ENCODE peak calls at places on chromosomes 16 and 17, in eight cellular contexts. F is PC-3, C is cardiac muscle cell, T is aorta, E is fibroblast of lung, S is psoas muscle, R is uterus, H is mesendoderm. X is an unnamed sample.

GRCh38 chr17:58527949-58528348 is 13.5 kb upstream of the MTMR4 start:
- DNase-seq in F (no peak), C (peak; percentile 80), T (no peak), E (peak; percentile 82), S (no peak), R (no peak), H (peak; percentile 67), X (no peak)

GRCh38 chr17:28999216-28999615 is 6.6 kb downstream of the SEZ6 start:
- DNase-seq in F (no peak), C (no peak), T (no peak), E (no peak), S (no peak), R (no peak), H (no peak), X (no peak)

GRCh38 chr17:27318633-27319032 is 24.7 kb downstream of the WSB1 start:
- DNase-seq in F (no peak), C (no peak), T (no peak), E (no peak), S (no peak), R (no peak), H (no peak), X (no peak)

GRCh38 chr16:89210904-89211515 is 6.5 kb upstream of the ZNF778 start:
- DNase-seq in F (no peak), C (no peak), T (no peak), E (no peak), S (no peak), R (no peak), H (no peak), X (no peak)

GRCh38 chr16:73878616-73879015 is 418.0 kb upstream of the PSMD7 start:
- DNase-seq in F (peak; percentile 62), C (peak; percentile 82), T (no peak), E (peak; percentile 64), S (no peak), R (no peak), H (peak; percentile 74), X (no peak)

GRCh38 chr16:70470927-70471341 is 16.5 kb downstream of the FCSK start:
- DNase-seq in F (peak; percentile 12), C (peak; percentile 37), T (no peak), E (peak; percentile 23), S (peak; percentile 46), R (no peak), H (peak; percentile 50), X (no peak)

GRCh38 chr16:12356622-12357365 is 380.3 kb downstream of the SNX29 start:
- DNase-seq in F (no peak), C (no peak), T (no peak), E (no peak), S (no peak), R (no peak), H (peak; percentile 37), X (no peak)

GRCh38 chr17:28667870-28668269 is 5.9 kb downstream of the SUPT6H start:
- DNase-seq in F (no peak), C (no peak), T (no peak), E (no peak), S (no peak), R (no peak), H (no peak), X (no peak)

GRCh38 chr17:63714550-63715277 is 14.8 kb upstream of the LIMD2 start:
- DNase-seq in F (no peak), C (peak; percentile 29), T (no peak), E (peak; percentile 48), S (no peak), R (no peak), H (no peak), X (no peak)

GRCh38 chr16:56332464-56333079 is 92.8 kb downstream of the AMFR start:
- DNase-seq in F (peak; percentile 69), C (peak; percentile 67), T (no peak), E (peak; percentile 38), S (peak; percentile 76), R (peak; percentile 25), H (peak; percentile 85), X (no peak)

GRCh38 chr17:48014603-48015037 is 23.0 kb downstream of the COPZ2 start:
- DNase-seq in F (no peak), C (no peak), T (no peak), E (no peak), S (no peak), R (no peak), H (no peak), X (no peak)

GRCh38 chr16:50627419-50627818 is 53.7 kb downstream of the SNX20 start:
- DNase-seq in F (no peak), C (peak; percentile 50), T (peak; percentile 85), E (peak; percentile 37), S (peak; percentile 38), R (peak; percentile 84), H (peak; percentile 44), X (no peak)

GRCh38 chr17:67171560-67171959 is 73.4 kb downstream of the HELZ start:
- DNase-seq in F (no peak), C (no peak), T (no peak), E (no peak), S (no peak), R (no peak), H (no peak), X (no peak)

GRCh38 chr16:59440-60059 is 5.9 kb downstream of the SNRNP25 start:
- DNase-seq in F (no peak), C (no peak), T (no peak), E (no peak), S (peak; percentile 10), R (no peak), H (no peak), X (no peak)

GRCh38 chr16:60929-61878 is 7.6 kb downstream of the SNRNP25 start:
- DNase-seq in F (no peak), C (no peak), T (no peak), E (no peak), S (peak; percentile 15), R (no peak), H (no peak), X (peak; percentile 44)

GRCh38 chr16:61879-62281 is 8.3 kb downstream of the SNRNP25 start:
- DNase-seq in F (no peak), C (no peak), T (no peak), E (no peak), S (peak; percentile 13), R (no peak), H (no peak), X (no peak)

GRCh38 chr16:58491-59439 is 5.1 kb downstream of the SNRNP25 start:
- DNase-seq in F (no peak), C (no peak), T (no peak), E (no peak), S (peak; percentile 12), R (no peak), H (no peak), X (peak; percentile 36)

DNA sequence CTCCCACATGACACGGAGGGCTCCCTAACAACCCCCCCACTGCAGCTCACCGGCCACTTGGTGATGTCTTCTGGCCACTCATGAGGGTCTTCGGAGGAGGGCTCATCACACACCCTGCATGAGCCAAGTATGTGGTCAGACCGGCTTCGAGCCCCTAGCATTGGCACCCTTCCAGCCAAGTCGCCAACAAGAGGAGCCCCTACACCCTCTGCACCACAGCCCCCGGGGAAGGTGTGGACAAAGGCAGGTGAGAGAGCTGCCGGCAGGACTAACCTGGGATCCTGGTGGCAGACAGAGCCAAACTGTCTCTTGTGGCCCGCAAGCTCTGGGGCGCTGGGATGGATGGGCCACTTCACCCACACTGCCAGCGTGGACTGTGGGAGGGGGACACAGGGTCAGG is 6.5 kb downstream of the SNRNP25 start:
- DNase-seq in F (no peak), C (no peak), T (no peak), E (no peak), S (peak; percentile 12), R (no peak), H (no peak), X (peak; percentile 34)
- H3K36me3 ChIP-seq in F (no peaks in the 10 kb centered on the region), C (peaks cover 24% of the 10 kb centered on the region), T (no peaks in the 10 kb centered on the region), E (peaks cover 66% of the 10 kb centered on the region), S (peaks cover 96% of the 10 kb centered on the region), R (no peaks in the 10 kb centered on the region), H (peaks cover 43% of the 10 kb centered on the region), X (peaks cover 98% of the 10 kb centered on the region)

GRCh38 chr17:57434361-57434760 is 178.0 kb downstream of the MSI2 start:
- DNase-seq in F (no peak), C (no peak), T (no peak), E (no peak), S (no peak), R (no peak), H (no peak), X (no peak)

GRCh38 chr17:57438031-57438731 is 181.9 kb downstream of the MSI2 start:
- DNase-seq in F (no peak), C (no peak), T (peak; percentile 64), E (no peak), S (no peak), R (no peak), H (no peak), X (no peak)

GRCh38 chr17:57433396-57433944 is 177.1 kb downstream of the MSI2 start:
- DNase-seq in F (no peak), C (no peak), T (no peak), E (no peak), S (no peak), R (no peak), H (peak; percentile 67), X (no peak)

GRCh38 chr17:57432507-57433277 is 176.4 kb downstream of the MSI2 start:
- DNase-seq in F (no peak), C (no peak), T (no peak), E (no peak), S (no peak), R (no peak), H (peak; percentile 54), X (no peak)

DNA sequence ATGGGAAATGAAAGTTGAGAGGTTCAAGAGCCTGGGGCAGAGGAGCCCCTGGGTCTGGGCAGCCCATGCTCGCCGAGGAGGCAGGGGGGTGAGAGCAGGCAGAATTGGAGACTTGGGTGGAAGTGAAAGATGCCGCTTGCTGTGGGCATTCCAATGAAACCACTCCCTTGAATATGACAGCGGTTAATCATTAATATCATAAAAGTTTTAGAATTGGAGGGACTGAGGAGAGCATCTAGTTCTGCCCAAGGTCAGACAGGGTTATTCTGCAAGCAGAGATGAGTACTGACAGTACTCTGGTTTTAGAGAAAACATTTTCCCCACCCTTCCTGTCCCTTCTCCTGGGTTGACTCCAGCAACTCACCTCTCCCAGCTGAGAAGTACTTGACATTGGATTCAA is 180.2 kb downstream of the MSI2 start:
- DNase-seq in F (no peak), C (no peak), T (peak; percentile 40), E (no peak), S (no peak), R (no peak), H (no peak), X (no peak)
- H3K4me1 ChIP-seq in F (peaks cover 15% of the 10 kb centered on the region), C (peaks cover 44% of the 10 kb centered on the region), T (no peaks in the 10 kb centered on the region), E (no peaks in the 10 kb centered on the region), S (peaks cover 23% of the 10 kb centered on the region), R (no peaks in the 10 kb centered on the region), H (peaks cover 2% of the 10 kb centered on the region), X (peaks cover 10% of the 10 kb centered on the region)

DNA sequence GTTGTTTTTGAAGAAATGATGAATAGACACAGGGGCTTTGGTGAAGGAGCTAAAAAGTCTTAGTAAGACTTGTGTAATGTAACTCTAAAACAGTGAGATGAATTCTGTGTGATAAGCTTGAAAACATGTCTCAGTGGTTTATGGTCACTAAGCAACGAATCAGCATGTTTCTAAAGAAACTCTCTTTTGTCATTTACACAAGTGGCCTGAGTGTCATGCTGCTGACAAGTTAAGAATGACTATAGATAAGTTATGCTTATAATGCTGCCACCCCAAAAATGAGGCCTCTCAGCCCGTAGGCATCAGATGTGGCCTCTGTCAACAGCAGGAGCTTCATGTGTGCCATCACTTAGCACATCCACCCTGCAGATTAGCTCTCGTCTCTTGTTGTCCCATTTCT is 8.7 kb downstream of the COX10 start:
- DNase-seq in F (no peak), C (no peak), T (no peak), E (no peak), S (no peak), R (no peak), H (no peak), X (no peak)
- H3K36me3 ChIP-seq in F (peaks cover 32% of the 10 kb centered on the region), C (peaks cover 19% of the 10 kb centered on the region), T (peaks cover 2% of the 10 kb centered on the region), E (no peaks in the 10 kb centered on the region), S (peaks cover 65% of the 10 kb centered on the region), R (no peaks in the 10 kb centered on the region), H (peaks cover 4% of the 10 kb centered on the region), X (peaks cover 57% of the 10 kb centered on the region)

GRCh38 chr16:16062023-16062932 is 112.9 kb downstream of the ABCC1 start:
- DNase-seq in F (no peak), C (peak; percentile 52), T (no peak), E (no peak), S (no peak), R (no peak), H (peak; percentile 11), X (no peak)
- H3K4me1 ChIP-seq in F (no peaks in the 10 kb centered on the region), C (no peaks in the 10 kb centered on the region), T (no peaks in the 10 kb centered on the region), E (peaks cover 7% of the 10 kb centered on the region), S (peaks cover 31% of the 10 kb centered on the region), R (no peaks in the 10 kb centered on the region), H (no peaks in the 10 kb centered on the region), X (peaks cover 16% of the 10 kb centered on the region)

X was measured in lower lobe of right lung.